ENCODE peak calls at places on chromosomes 5 and 9, in six cellular contexts. One of them, this sample, is unnamed.

GRCh38 chr5:118611332-118611945 is 376.9 kb downstream of the DTWD2 start:
- DNase-seq in HCT116: peak
- DNase-seq in K562: peak
- DNase-seq in IMR-90: peak
- DNase-seq in PC-9: no peak
- DNase-seq in keratinocyte: peak
- DNase-seq in this sample: peak

GRCh38 chr5:81513982-81514381 is 120.0 kb upstream of the ACOT12 start:
- DNase-seq in HCT116: no peak
- DNase-seq in K562: no peak
- DNase-seq in IMR-90: peak
- DNase-seq in PC-9: no peak
- DNase-seq in keratinocyte: no peak
- DNase-seq in this sample: no peak

GRCh38 chr9:78620764-78621163 is 323.8 kb downstream of the PSAT1 start:
- DNase-seq in HCT116: no peak
- DNase-seq in K562: no peak
- DNase-seq in IMR-90: peak
- DNase-seq in PC-9: no peak
- DNase-seq in keratinocyte: no peak
- DNase-seq in this sample: no peak

GRCh38 chr9:112158629-112159228 is 16.4 kb downstream of the SUSD1 start:
- DNase-seq in HCT116: no peak
- DNase-seq in K562: no peak
- DNase-seq in IMR-90: no peak
- DNase-seq in PC-9: no peak
- DNase-seq in keratinocyte: no peak
- DNase-seq in this sample: no peak

GRCh38 chr5:103891151-103891550 is 328.6 kb upstream of the NUDT12 start:
- DNase-seq in HCT116: no peak
- DNase-seq in K562: no peak
- DNase-seq in IMR-90: no peak
- DNase-seq in PC-9: no peak
- DNase-seq in keratinocyte: no peak
- DNase-seq in this sample: no peak

GRCh38 chr5:13218518-13218917 is 726.0 kb downstream of the DNAH5 start:
- DNase-seq in HCT116: no peak
- DNase-seq in K562: no peak
- DNase-seq in IMR-90: no peak
- DNase-seq in PC-9: peak
- DNase-seq in keratinocyte: no peak
- DNase-seq in this sample: peak

GRCh38 chr5:134124289-134125194 is 10.1 kb downstream of the TCF7 start:
- DNase-seq in HCT116: peak
- DNase-seq in K562: no peak
- DNase-seq in IMR-90: peak
- DNase-seq in PC-9: peak
- DNase-seq in keratinocyte: no peak
- DNase-seq in this sample: no peak

GRCh38 chr5:128304121-128304520 is 220.6 kb downstream of the SLC12A2 start:
- DNase-seq in HCT116: no peak
- DNase-seq in K562: no peak
- DNase-seq in IMR-90: peak
- DNase-seq in PC-9: no peak
- DNase-seq in keratinocyte: no peak
- DNase-seq in this sample: peak

GRCh38 chr5:178058321-178059012 is 54.9 kb upstream of the N4BP3 start:
- DNase-seq in HCT116: no peak
- DNase-seq in K562: no peak
- DNase-seq in IMR-90: no peak
- DNase-seq in PC-9: no peak
- DNase-seq in keratinocyte: no peak
- DNase-seq in this sample: no peak

GRCh38 chr9:112925058-112925641 is 34.5 kb upstream of the SLC46A2 start:
- DNase-seq in HCT116: peak
- DNase-seq in K562: peak
- DNase-seq in IMR-90: peak
- DNase-seq in PC-9: peak
- DNase-seq in keratinocyte: no peak
- DNase-seq in this sample: peak

GRCh38 chr5:35736280-35736679 is 118.6 kb downstream of the SPEF2 start:
- DNase-seq in HCT116: no peak
- DNase-seq in K562: no peak
- DNase-seq in IMR-90: peak
- DNase-seq in PC-9: no peak
- DNase-seq in keratinocyte: no peak
- DNase-seq in this sample: no peak

GRCh38 chr5:56729488-56729887 is 85.9 kb upstream of the MAP3K1 start:
- DNase-seq in HCT116: no peak
- DNase-seq in K562: no peak
- DNase-seq in IMR-90: no peak
- DNase-seq in PC-9: no peak
- DNase-seq in keratinocyte: no peak
- DNase-seq in this sample: no peak

GRCh38 chr9:33868430-33869000 is 51.6 kb downstream of the UBE2R2 start:
- DNase-seq in HCT116: no peak
- DNase-seq in K562: no peak
- DNase-seq in IMR-90: peak
- DNase-seq in PC-9: no peak
- DNase-seq in keratinocyte: no peak
- DNase-seq in this sample: no peak

GRCh38 chr5:73947876-73948275 is 321.9 kb downstream of the ARHGEF28 start:
- DNase-seq in HCT116: no peak
- DNase-seq in K562: no peak
- DNase-seq in IMR-90: no peak
- DNase-seq in PC-9: no peak
- DNase-seq in keratinocyte: no peak
- DNase-seq in this sample: no peak

GRCh38 chr5:15452780-15453179 is 47.2 kb upstream of the FBXL7 start:
- DNase-seq in HCT116: no peak
- DNase-seq in K562: no peak
- DNase-seq in IMR-90: no peak
- DNase-seq in PC-9: no peak
- DNase-seq in keratinocyte: no peak
- DNase-seq in this sample: no peak

GRCh38 chr9:89398651-89399050 is 80.4 kb downstream of the SECISBP2 start:
- DNase-seq in HCT116: no peak
- DNase-seq in K562: no peak
- DNase-seq in IMR-90: no peak
- DNase-seq in PC-9: no peak
- DNase-seq in keratinocyte: no peak
- DNase-seq in this sample: no peak

GRCh38 chr5:148974638-148975330 is 88.1 kb downstream of the SH3TC2 start:
- DNase-seq in HCT116: no peak
- DNase-seq in K562: no peak
- DNase-seq in IMR-90: no peak
- DNase-seq in PC-9: no peak
- DNase-seq in keratinocyte: no peak
- DNase-seq in this sample: no peak

GRCh38 chr5:178839319-178839704 is 20.4 kb upstream of the ZNF354B start:
- DNase-seq in HCT116: peak
- DNase-seq in K562: peak
- DNase-seq in IMR-90: no peak
- DNase-seq in PC-9: peak
- DNase-seq in keratinocyte: no peak
- DNase-seq in this sample: peak

GRCh38 chr9:133945977-133946753 is 46.0 kb downstream of the VAV2 start:
- DNase-seq in HCT116: no peak
- DNase-seq in K562: no peak
- DNase-seq in IMR-90: no peak
- DNase-seq in PC-9: no peak
- DNase-seq in keratinocyte: no peak
- DNase-seq in this sample: no peak

GRCh38 chr9:70080481-70081119 is 37.0 kb downstream of the MAMDC2 start:
- DNase-seq in HCT116: no peak
- DNase-seq in K562: no peak
- DNase-seq in IMR-90: peak
- DNase-seq in PC-9: no peak
- DNase-seq in keratinocyte: no peak
- DNase-seq in this sample: no peak

GRCh38 chr5:14775857-14776256 is 95.7 kb downstream of the ANKH start:
- DNase-seq in HCT116: no peak
- DNase-seq in K562: no peak
- DNase-seq in IMR-90: peak
- DNase-seq in PC-9: peak
- DNase-seq in keratinocyte: no peak
- DNase-seq in this sample: no peak

GRCh38 chr9:21968331-21969010 is 25.7 kb downstream of the CDKN2A start:
- DNase-seq in HCT116: no peak
- DNase-seq in K562: no peak
- DNase-seq in IMR-90: no peak
- DNase-seq in PC-9: no peak
- DNase-seq in keratinocyte: no peak
- DNase-seq in this sample: peak

GRCh38 chr5:132437604-132438275 is 52.8 kb downstream of the IRF1 start:
- DNase-seq in HCT116: no peak
- DNase-seq in K562: peak
- DNase-seq in IMR-90: peak
- DNase-seq in PC-9: no peak
- DNase-seq in keratinocyte: no peak
- DNase-seq in this sample: peak

GRCh38 chr5:7970816-7971215 is 101.9 kb downstream of the MTRR start:
- DNase-seq in HCT116: no peak
- DNase-seq in K562: no peak
- DNase-seq in IMR-90: no peak
- DNase-seq in PC-9: no peak
- DNase-seq in keratinocyte: no peak
- DNase-seq in this sample: no peak

GRCh38 chr5:10594591-10595210 is 30.8 kb downstream of the ANKRD33B start:
- DNase-seq in HCT116: no peak
- DNase-seq in K562: peak
- DNase-seq in IMR-90: peak
- DNase-seq in PC-9: peak
- DNase-seq in keratinocyte: no peak
- DNase-seq in this sample: no peak

DNA sequence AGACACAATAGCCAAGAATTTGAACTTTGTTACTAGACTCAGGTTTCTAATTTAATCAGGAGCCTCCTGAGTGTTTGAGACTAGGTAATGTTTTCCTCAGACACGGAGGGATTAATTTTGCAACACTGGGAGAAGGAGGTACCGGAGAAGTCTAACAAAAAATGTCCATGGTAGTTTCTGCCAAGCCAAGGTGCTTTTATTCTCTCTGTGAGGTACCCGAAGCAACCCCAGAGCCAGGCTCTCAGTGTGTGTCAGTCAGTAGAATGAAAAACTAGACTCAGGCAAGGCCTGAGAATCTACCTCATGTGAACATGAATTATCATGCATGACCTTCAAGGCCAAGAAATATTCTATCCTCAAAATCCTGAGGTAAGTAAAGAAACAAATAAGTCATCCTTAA is 980.8 kb upstream of the DMAC1 start:
- DNase-seq in HCT116: no peak
- DNase-seq in K562: no peak
- DNase-seq in IMR-90: no peak
- DNase-seq in PC-9: no peak
- DNase-seq in keratinocyte: no peak
- DNase-seq in this sample: no peak
- H3K4me2 ChIP-seq in HCT116: no peak
- H3K4me2 ChIP-seq in K562: no peak
- H3K4me2 ChIP-seq in IMR-90: no peak
- H3K4me2 ChIP-seq in PC-9: no peak
- H3K4me2 ChIP-seq in keratinocyte: no peak
- H3K4me2 ChIP-seq in this sample: no peak

GRCh38 chr9:124102363-124102762 is 90.8 kb downstream of the LHX2 start:
- DNase-seq in HCT116: no peak
- DNase-seq in K562: no peak
- DNase-seq in IMR-90: no peak
- DNase-seq in PC-9: no peak
- DNase-seq in keratinocyte: no peak
- DNase-seq in this sample: no peak
- TF ChIP-seq CTCF in HCT116: no peak
- TF ChIP-seq CTCF in K562: no peak
- TF ChIP-seq CTCF in IMR-90: no peak
- TF ChIP-seq CTCF in PC-9: no peak
- TF ChIP-seq CTCF in keratinocyte: no peak
- TF ChIP-seq CTCF in this sample: no peak

GRCh38 chr5:115487168-115487567 is 57.4 kb downstream of the FEM1C start:
- DNase-seq in HCT116: no peak
- DNase-seq in K562: no peak
- DNase-seq in IMR-90: no peak
- DNase-seq in PC-9: no peak
- DNase-seq in keratinocyte: no peak
- DNase-seq in this sample: no peak

GRCh38 chr5:115486728-115487127 is 57.8 kb downstream of the FEM1C start:
- DNase-seq in HCT116: no peak
- DNase-seq in K562: no peak
- DNase-seq in IMR-90: no peak
- DNase-seq in PC-9: no peak
- DNase-seq in keratinocyte: no peak
- DNase-seq in this sample: no peak

GRCh38 chr5:115490601-115491000 is 54.0 kb downstream of the FEM1C start:
- DNase-seq in HCT116: no peak
- DNase-seq in K562: no peak
- DNase-seq in IMR-90: no peak
- DNase-seq in PC-9: no peak
- DNase-seq in keratinocyte: no peak
- DNase-seq in this sample: no peak

GRCh38 chr5:115489725-115490124 is 54.9 kb downstream of the FEM1C start:
- DNase-seq in HCT116: no peak
- DNase-seq in K562: no peak
- DNase-seq in IMR-90: no peak
- DNase-seq in PC-9: no peak
- DNase-seq in keratinocyte: no peak
- DNase-seq in this sample: no peak

DNA sequence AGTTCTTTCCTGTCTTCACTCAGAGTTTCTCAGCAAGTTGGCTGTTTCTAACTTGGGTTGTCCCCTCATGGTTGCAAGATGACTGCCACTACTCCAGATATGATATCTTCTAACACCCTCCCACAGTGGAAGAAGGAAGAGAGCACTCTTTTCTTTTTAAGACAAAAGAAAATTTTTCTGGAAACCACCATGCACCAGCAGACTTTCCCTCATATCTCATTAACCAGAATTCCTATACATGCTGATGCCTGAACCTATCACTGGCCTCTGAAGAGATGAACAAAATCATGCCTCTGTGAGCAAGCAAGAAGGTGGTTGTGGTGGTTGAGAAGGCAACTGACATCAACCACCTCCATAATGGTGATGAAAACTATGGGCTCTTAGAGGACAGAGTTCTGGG is 56.8 kb downstream of the FEM1C start:
- DNase-seq in HCT116: no peak
- DNase-seq in K562: no peak
- DNase-seq in IMR-90: no peak
- DNase-seq in PC-9: no peak
- DNase-seq in keratinocyte: no peak
- DNase-seq in this sample: no peak
- H3K4me2 ChIP-seq in HCT116: no peak
- H3K4me2 ChIP-seq in K562: no peak
- H3K4me2 ChIP-seq in IMR-90: no peak
- H3K4me2 ChIP-seq in PC-9: no peak
- H3K4me2 ChIP-seq in keratinocyte: no peak
- H3K4me2 ChIP-seq in this sample: no peak

DNA sequence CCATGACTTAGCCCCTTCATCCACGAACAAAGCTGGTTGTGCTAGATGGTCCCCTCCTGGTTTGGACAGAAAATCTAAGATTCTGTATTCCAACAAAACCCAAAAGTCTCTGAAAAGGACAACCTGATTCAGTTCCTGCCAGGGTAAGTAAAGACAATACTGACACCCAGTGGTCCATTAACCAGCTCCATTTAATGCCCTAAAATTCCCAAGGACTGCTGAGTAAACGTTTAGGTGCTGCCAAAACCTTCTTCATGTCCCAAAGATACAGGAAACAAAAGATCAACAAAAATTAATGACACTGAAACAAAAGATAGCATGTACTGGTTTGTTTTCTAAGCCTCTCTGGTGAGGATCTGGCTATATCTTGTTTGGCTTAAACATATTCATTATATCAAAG is 25.3 kb upstream of the PPP1R2B start:
- DNase-seq in HCT116: peak
- DNase-seq in K562: no peak
- DNase-seq in IMR-90: peak
- DNase-seq in PC-9: no peak
- DNase-seq in keratinocyte: no peak
- DNase-seq in this sample: peak
- TF ChIP-seq CTCF in HCT116: peak
- TF ChIP-seq CTCF in K562: no peak
- TF ChIP-seq CTCF in IMR-90: peak
- TF ChIP-seq CTCF in PC-9: no peak
- TF ChIP-seq CTCF in keratinocyte: no peak
- TF ChIP-seq CTCF in this sample: peak

This sample was measured in hepatocyte.